ENCODE peak calls at places on chromosomes 7 and 10, in four cellular contexts. Q is lower lobe of right lung, K is HepG2, S is tibial nerve. A is an unnamed sample.

GRCh38 chr10:93422121-93422520 is 60.0 kb downstream of the MYOF start:
- DNase-seq in S (no peak), K (no peak), Q (no peak), A (no peak)

GRCh38 chr7:157436763-157437480 is 100.1 kb downstream of the DNAJB6 start:
- DNase-seq in S (no peak), Q (peak), K (no peak), A (no peak)

GRCh38 chr10:69914373-69915268 is 112.9 kb downstream of the COL13A1 start:
- DNase-seq in K (peak), Q (peak), S (peak), A (peak)

GRCh38 chr7:134441264-134441663 is 17.6 kb downstream of the AKR1B1 start:
- DNase-seq in S (no peak), K (no peak), Q (no peak), A (no peak)

GRCh38 chr7:50421043-50421442 is 29.1 kb downstream of the FIGNL1 start:
- DNase-seq in S (no peak), K (no peak), Q (no peak), A (no peak)

GRCh38 chr10:13920465-13920864 is 333.7 kb downstream of the PRPF18 start:
- DNase-seq in Q (no peak), S (no peak), K (no peak), A (no peak)

GRCh38 chr7:13749026-13749425 is 240.4 kb downstream of the ETV1 start:
- DNase-seq in Q (no peak), S (no peak), K (no peak), A (no peak)

GRCh38 chr10:104128214-104128613 is 6.2 kb downstream of the SFR1 start:
- DNase-seq in S (no peak), K (no peak), Q (no peak), A (no peak)

GRCh38 chr7:157520249-157520648 is 183.4 kb downstream of the DNAJB6 start:
- DNase-seq in K (no peak), Q (no peak), S (no peak), A (no peak)

GRCh38 chr10:77070892-77071595 is 566.6 kb downstream of the KCNMA1 start:
- DNase-seq in S (peak), K (no peak), Q (no peak), A (no peak)

GRCh38 chr10:103241262-103242011 is 4.2 kb upstream of the RPEL1 start:
- DNase-seq in Q (peak), S (no peak), K (peak), A (no peak)

GRCh38 chr7:133703547-133703946 is 423.6 kb upstream of the LRGUK start:
- DNase-seq in S (no peak), Q (no peak), K (no peak), A (no peak)

GRCh38 chr10:17984056-17984455 is 32.3 kb downstream of the SLC39A12 start:
- DNase-seq in K (no peak), Q (no peak), S (no peak), A (no peak)

DNA sequence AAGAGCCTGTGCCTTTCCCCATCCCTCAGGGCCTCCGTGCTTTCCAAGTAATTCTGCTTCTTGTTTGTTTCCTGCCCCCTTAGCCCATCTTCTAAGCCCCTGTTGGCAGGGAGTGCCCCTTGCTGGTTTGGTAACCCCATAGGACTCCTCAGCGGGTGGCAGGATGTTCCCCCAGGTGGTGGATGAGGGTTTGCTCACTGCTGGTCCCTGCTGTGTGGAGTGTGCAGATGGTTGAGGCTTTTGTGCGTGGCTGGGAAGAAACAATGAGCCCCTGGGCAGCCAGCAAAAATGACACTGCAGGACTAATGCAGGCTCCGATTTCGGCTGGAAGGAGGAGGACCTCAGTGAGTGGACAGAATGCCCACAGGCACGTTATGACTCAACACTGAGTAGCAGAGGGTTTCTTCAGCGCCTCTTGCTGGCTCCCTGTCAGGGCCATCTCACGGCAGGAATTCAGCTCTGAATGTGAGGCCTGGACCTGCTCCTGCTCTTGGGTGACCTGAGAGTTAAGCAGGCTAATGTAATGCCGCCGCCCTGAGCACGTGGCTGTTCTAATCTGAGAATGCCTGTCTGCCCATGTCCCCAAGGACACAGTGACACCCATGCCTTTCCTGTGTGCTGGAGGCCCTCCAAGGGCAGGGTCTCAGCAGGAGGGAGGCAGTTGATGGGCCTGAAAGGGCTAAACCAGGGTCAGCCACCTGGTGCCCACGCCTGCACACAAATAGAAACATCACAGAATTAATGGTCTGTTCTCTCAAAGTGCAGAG is 16.6 kb downstream of the BAG3 start:
- DNase-seq in Q (no peak), S (peak), K (peak), A (no peak)
- H3K4me3 ChIP-seq in Q (no peak), S (no peak), K (no peak), A (no peak)

GRCh38 chr7:15015545-15016314 is 113.2 kb upstream of the DGKB start:
- DNase-seq in S (no peak), Q (no peak), K (peak), A (no peak)
- H3K4me3 ChIP-seq in S (no peak), Q (peak), K (no peak), A (no peak)

GRCh38 chr10:38093816-38094157 is 350 bp upstream of the ZNF37A start:
- DNase-seq in S (no peak), Q (no peak), K (no peak), A (no peak)
- H3K4me3 ChIP-seq in S (peak), Q (peak), K (peak), A (peak)

GRCh38 chr10:115979576-115979975 is 293.4 kb downstream of the GFRA1 start:
- DNase-seq in K (no peak), Q (no peak), S (no peak), A (no peak)

GRCh38 chr10:115980470-115980869 is 292.5 kb downstream of the GFRA1 start:
- DNase-seq in K (no peak), S (no peak), Q (no peak), A (no peak)

GRCh38 chr10:115982526-115982925 is 290.5 kb downstream of the GFRA1 start:
- DNase-seq in S (no peak), K (no peak), Q (no peak), A (no peak)

GRCh38 chr10:115982076-115982475 is 290.9 kb downstream of the GFRA1 start:
- DNase-seq in S (no peak), Q (no peak), K (no peak), A (no peak)

GRCh38 chr10:115981056-115981455 is 291.9 kb downstream of the GFRA1 start:
- DNase-seq in K (no peak), S (no peak), Q (no peak), A (no peak)
- H3K4me3 ChIP-seq in K (no peak), S (peak), Q (peak), A (no peak)

DNA sequence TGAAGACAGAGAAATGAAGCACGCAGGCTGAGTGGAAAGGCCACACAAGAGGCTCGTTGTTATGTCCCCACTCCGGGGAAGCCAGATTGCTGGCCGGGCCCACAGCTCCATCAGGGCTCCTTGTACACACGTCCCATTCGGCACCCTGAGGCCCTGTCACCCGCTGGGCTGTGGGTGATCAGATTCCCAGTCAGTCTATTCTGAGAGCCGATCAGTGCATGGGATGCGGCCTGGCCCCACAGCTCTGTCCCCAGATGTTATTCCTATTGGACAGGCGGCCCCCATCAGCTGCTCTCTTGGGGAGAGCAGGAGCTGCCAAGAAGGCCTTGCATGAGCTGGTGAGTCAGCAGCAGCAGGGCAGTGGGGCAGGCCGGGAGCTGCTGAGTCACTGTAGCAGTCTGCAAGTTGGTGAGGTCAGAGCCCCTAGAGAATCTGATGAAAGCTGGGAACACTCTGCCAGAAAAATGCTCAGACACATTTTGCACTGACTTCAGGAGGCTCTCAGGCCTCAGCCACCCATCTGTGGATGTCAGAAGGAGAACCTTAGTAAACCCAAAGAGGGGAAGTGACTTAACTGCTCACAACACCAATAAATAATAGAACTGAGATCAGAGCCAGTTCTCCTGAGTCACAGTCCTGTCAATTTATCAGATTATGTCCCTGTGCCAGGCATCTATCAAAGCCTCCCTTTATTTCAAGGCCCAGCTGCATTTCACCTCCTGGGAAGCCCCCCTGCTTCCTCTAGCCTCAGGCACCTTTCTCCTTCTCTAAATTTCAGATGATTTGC is 9.4 kb upstream of the PSAP start:
- DNase-seq in Q (peak), K (peak), S (peak), A (no peak)
- H3K4me3 ChIP-seq in Q (no peak), K (peak), S (no peak), A (no peak)

GRCh38 chr10:125155101-125155500 is 5.3 kb downstream of the CTBP2 start:
- DNase-seq in Q (no peak), S (no peak), K (no peak), A (no peak)
- H3K4me3 ChIP-seq in Q (peak), S (no peak), K (no peak), A (no peak)

GRCh38 chr10:31602541-31603244 is 283.7 kb downstream of the ZEB1 start:
- DNase-seq in K (no peak), Q (peak), S (peak), A (no peak)
- H3K4me3 ChIP-seq in K (peak), Q (peak), S (peak), A (peak)

DNA sequence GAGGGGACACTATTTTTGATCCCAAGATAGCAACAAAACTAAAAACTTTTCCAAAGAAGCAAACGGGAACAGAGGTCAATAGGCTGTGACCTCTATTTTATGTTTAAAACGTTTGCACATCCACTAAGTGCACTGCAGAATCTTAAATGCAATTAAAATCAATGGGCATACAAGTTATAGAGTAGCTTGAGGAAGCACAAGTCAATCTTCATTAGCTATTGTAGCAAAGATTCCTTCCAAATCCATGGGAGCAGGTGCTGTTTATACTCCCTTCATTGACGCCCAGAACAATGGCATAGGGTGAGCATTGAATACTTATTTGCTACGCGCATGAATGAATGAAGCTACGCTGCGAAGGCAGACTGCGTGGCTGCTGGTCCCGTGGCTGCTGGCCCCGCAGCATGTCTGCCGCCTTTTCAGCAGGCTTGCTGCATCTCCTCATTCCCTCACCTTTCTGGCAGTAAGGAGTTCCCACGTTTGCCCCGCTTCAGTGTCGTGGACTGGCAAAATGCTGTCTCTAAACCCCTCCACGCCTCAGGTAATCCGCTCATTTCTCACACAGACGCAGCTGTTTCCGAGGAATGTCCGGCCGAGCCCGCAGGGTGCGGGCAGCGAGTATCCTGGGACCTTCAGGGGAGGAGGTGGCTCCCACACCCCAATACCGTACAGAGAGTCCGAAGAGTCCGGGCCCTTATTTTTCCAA is 754 bp upstream of the PHYHIPL start:
- DNase-seq in S (no peak), K (peak), Q (peak), A (no peak)
- H3K4me3 ChIP-seq in S (no peak), K (peak), Q (peak), A (no peak)